ENCODE peak calls at places on chromosomes 13 and 19, in nine cellular contexts. One of them, this sample, is unnamed.
A peak's percentile ranks its signal among the peaks of the same experiment; 100 is the strongest.

GRCh38 chr19:46759817-46760333 is 13.6 kb upstream of the STRN4 start:
- DNase-seq in OCI-LY7: no peak
- DNase-seq in mammary epithelial cell: peak; percentile 59
- DNase-seq in endothelial cell of umbilical vein: no peak
- DNase-seq in fibroblast of lung: peak; percentile 70
- DNase-seq in PC-9: no peak
- DNase-seq in neural progenitor cell: no peak
- DNase-seq in GM23338: peak; percentile 54
- DNase-seq in astrocyte: peak; percentile 84
- DNase-seq in this sample: no peak

GRCh38 chr19:2494447-2495129 is 18.7 kb downstream of the GADD45B start:
- DNase-seq in fibroblast of lung: peak; percentile 82
- DNase-seq in OCI-LY7: peak; percentile 51
- DNase-seq in mammary epithelial cell: peak; percentile 43
- DNase-seq in astrocyte: peak; percentile 71
- DNase-seq in neural progenitor cell: peak; percentile 75
- DNase-seq in GM23338: peak; percentile 63
- DNase-seq in endothelial cell of umbilical vein: peak; percentile 57
- DNase-seq in PC-9: peak; percentile 50
- DNase-seq in this sample: peak; percentile 93

GRCh38 chr19:41443813-41444455 is 978 bp downstream of the ERICH4 start:
- DNase-seq in GM23338: no peak
- DNase-seq in PC-9: no peak
- DNase-seq in endothelial cell of umbilical vein: no peak
- DNase-seq in neural progenitor cell: no peak
- DNase-seq in mammary epithelial cell: no peak
- DNase-seq in OCI-LY7: no peak
- DNase-seq in astrocyte: no peak
- DNase-seq in fibroblast of lung: no peak
- DNase-seq in this sample: no peak

GRCh38 chr13:41459754-41460111 is 2.4 kb downstream of the RGCC start:
- DNase-seq in astrocyte: no peak
- DNase-seq in mammary epithelial cell: no peak
- DNase-seq in GM23338: no peak
- DNase-seq in OCI-LY7: peak; percentile 58
- DNase-seq in fibroblast of lung: no peak
- DNase-seq in PC-9: no peak
- DNase-seq in endothelial cell of umbilical vein: no peak
- DNase-seq in neural progenitor cell: no peak
- DNase-seq in this sample: no peak

GRCh38 chr13:52158629-52159158 is 703 bp downstream of the NEK3 start:
- DNase-seq in mammary epithelial cell: peak; percentile 16
- DNase-seq in neural progenitor cell: no peak
- DNase-seq in astrocyte: peak; percentile 42
- DNase-seq in GM23338: peak; percentile 54
- DNase-seq in PC-9: no peak
- DNase-seq in fibroblast of lung: peak; percentile 61
- DNase-seq in endothelial cell of umbilical vein: peak; percentile 2
- DNase-seq in OCI-LY7: no peak
- DNase-seq in this sample: peak; percentile 58

GRCh38 chr13:101520672-101521071 is 68.2 kb downstream of the ITGBL1 start:
- DNase-seq in PC-9: no peak
- DNase-seq in endothelial cell of umbilical vein: peak; percentile 48
- DNase-seq in OCI-LY7: no peak
- DNase-seq in fibroblast of lung: peak; percentile 68
- DNase-seq in astrocyte: peak; percentile 75
- DNase-seq in mammary epithelial cell: peak; percentile 69
- DNase-seq in GM23338: no peak
- DNase-seq in neural progenitor cell: peak; percentile 2
- DNase-seq in this sample: no peak

GRCh38 chr13:35349673-35350278 is 126.7 kb downstream of the MAB21L1 start:
- DNase-seq in neural progenitor cell: no peak
- DNase-seq in fibroblast of lung: peak; percentile 4
- DNase-seq in OCI-LY7: no peak
- DNase-seq in GM23338: no peak
- DNase-seq in endothelial cell of umbilical vein: peak; percentile 90
- DNase-seq in astrocyte: peak; percentile 13
- DNase-seq in mammary epithelial cell: peak; percentile 9
- DNase-seq in PC-9: peak; percentile 86
- DNase-seq in this sample: peak; percentile 43

GRCh38 chr13:43365042-43365344 is 341.6 kb downstream of the DNAJC15 start:
- DNase-seq in endothelial cell of umbilical vein: no peak
- DNase-seq in GM23338: no peak
- DNase-seq in mammary epithelial cell: no peak
- DNase-seq in neural progenitor cell: no peak
- DNase-seq in PC-9: no peak
- DNase-seq in OCI-LY7: no peak
- DNase-seq in fibroblast of lung: no peak
- DNase-seq in astrocyte: no peak
- DNase-seq in this sample: no peak

GRCh38 chr19:13051581-13052165 is 51.0 kb downstream of the LYL1 start:
- DNase-seq in endothelial cell of umbilical vein: peak; percentile 49
- DNase-seq in astrocyte: no peak
- DNase-seq in OCI-LY7: no peak
- DNase-seq in GM23338: peak; percentile 95
- DNase-seq in PC-9: peak; percentile 85
- DNase-seq in mammary epithelial cell: peak; percentile 47
- DNase-seq in fibroblast of lung: peak; percentile 67
- DNase-seq in neural progenitor cell: peak; percentile 99
- DNase-seq in this sample: peak; percentile 91

GRCh38 chr13:100989424-100989823 is 314.8 kb upstream of the TMTC4 start:
- DNase-seq in GM23338: no peak
- DNase-seq in mammary epithelial cell: no peak
- DNase-seq in astrocyte: no peak
- DNase-seq in OCI-LY7: no peak
- DNase-seq in PC-9: no peak
- DNase-seq in neural progenitor cell: no peak
- DNase-seq in endothelial cell of umbilical vein: no peak
- DNase-seq in fibroblast of lung: no peak
- DNase-seq in this sample: no peak

DNA sequence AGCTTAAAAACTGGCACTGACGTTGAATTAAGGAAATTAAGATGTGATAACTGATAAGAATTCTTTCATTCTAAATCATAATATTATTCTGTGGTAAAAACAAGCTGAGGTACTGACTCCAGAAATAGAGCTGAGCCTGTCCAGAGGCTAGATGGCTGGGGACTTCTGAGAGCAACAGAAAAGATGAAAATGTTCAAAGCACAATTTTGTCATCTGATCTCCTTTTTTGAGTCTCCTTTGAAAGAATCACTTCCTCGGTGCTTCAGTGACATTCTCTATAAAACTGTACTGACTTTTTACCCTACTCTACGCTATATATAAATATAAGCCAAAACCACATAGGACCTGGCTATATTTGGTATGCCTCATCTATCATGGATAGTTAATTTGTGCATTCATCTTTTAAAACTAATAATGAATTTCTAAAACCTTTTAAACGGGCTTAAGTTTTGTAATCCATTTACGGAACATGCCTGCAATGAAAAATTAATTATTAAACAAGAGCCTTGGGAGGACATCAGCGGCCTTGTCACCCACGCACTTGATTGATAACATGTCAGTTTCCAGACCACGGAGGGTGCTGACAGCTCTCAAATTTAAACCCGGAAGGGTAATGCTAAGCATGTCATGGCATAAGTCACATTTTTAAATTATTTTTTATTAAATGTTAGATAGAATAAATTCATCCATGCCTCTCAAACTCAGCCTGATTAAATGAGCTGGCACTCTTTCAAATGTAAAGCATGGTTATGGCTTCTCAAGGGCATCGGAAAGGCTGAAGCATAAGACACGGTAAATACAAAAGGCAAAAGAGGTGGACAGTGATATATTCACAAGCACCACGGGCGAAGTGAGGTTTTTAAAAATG is 235.4 kb downstream of the PCDH9 start:
- DNase-seq in OCI-LY7: peak; percentile 64
- DNase-seq in neural progenitor cell: no peak
- DNase-seq in PC-9: no peak
- DNase-seq in mammary epithelial cell: no peak
- DNase-seq in endothelial cell of umbilical vein: no peak
- DNase-seq in fibroblast of lung: no peak
- DNase-seq in astrocyte: no peak
- DNase-seq in GM23338: no peak
- DNase-seq in this sample: no peak
- H3K4me3 ChIP-seq in OCI-LY7: peak overlapping the region; percentile 49
- H3K4me3 ChIP-seq in neural progenitor cell: no peak overlapping the region
- H3K4me3 ChIP-seq in PC-9: no peak overlapping the region
- H3K4me3 ChIP-seq in mammary epithelial cell: peak overlapping the region; percentile 23
- H3K4me3 ChIP-seq in endothelial cell of umbilical vein: no peak overlapping the region
- H3K4me3 ChIP-seq in fibroblast of lung: no peak overlapping the region
- H3K4me3 ChIP-seq in astrocyte: peak overlapping the region; percentile 51
- H3K4me3 ChIP-seq in GM23338: no peak overlapping the region
- H3K4me3 ChIP-seq in this sample: no peak overlapping the region

GRCh38 chr13:37412271-37412683 is 186.3 kb downstream of the POSTN start:
- DNase-seq in GM23338: no peak
- DNase-seq in neural progenitor cell: no peak
- DNase-seq in PC-9: no peak
- DNase-seq in astrocyte: peak; percentile 83
- DNase-seq in mammary epithelial cell: no peak
- DNase-seq in OCI-LY7: no peak
- DNase-seq in fibroblast of lung: peak; percentile 33
- DNase-seq in endothelial cell of umbilical vein: no peak
- DNase-seq in this sample: no peak

GRCh38 chr13:37406031-37406430 is 192.5 kb downstream of the POSTN start:
- DNase-seq in endothelial cell of umbilical vein: no peak
- DNase-seq in OCI-LY7: no peak
- DNase-seq in mammary epithelial cell: peak; percentile 36
- DNase-seq in PC-9: no peak
- DNase-seq in neural progenitor cell: no peak
- DNase-seq in fibroblast of lung: no peak
- DNase-seq in GM23338: no peak
- DNase-seq in astrocyte: no peak
- DNase-seq in this sample: no peak

GRCh38 chr13:37407156-37407555 is 191.4 kb downstream of the POSTN start:
- DNase-seq in endothelial cell of umbilical vein: no peak
- DNase-seq in fibroblast of lung: no peak
- DNase-seq in GM23338: no peak
- DNase-seq in neural progenitor cell: peak; percentile 6
- DNase-seq in OCI-LY7: no peak
- DNase-seq in PC-9: no peak
- DNase-seq in astrocyte: no peak
- DNase-seq in mammary epithelial cell: no peak
- DNase-seq in this sample: no peak

GRCh38 chr13:37413161-37413560 is 185.4 kb downstream of the POSTN start:
- DNase-seq in OCI-LY7: no peak
- DNase-seq in PC-9: no peak
- DNase-seq in fibroblast of lung: no peak
- DNase-seq in endothelial cell of umbilical vein: peak; percentile 73
- DNase-seq in astrocyte: no peak
- DNase-seq in mammary epithelial cell: no peak
- DNase-seq in neural progenitor cell: no peak
- DNase-seq in GM23338: no peak
- DNase-seq in this sample: no peak

DNA sequence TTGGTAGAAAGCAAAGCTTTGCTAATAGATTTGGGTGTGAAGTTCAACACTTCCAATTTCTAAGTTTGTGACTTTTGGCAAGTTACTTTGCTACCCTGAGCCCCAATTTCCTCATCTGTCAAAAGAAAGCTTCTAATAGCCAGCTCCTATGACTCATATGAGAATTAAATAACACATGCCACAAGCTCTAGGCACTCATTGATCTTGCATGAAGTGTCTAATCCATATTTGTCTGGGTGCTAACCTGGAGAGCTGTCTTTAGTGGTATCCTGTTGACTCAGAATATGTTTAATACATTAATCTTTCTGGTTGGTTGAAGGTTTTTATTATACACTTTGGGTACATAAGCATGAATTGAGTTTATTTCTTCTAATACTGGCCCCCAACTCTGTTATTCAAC is 188.8 kb downstream of the POSTN start:
- DNase-seq in GM23338: no peak
- DNase-seq in endothelial cell of umbilical vein: no peak
- DNase-seq in fibroblast of lung: peak; percentile 11
- DNase-seq in mammary epithelial cell: peak; percentile 42
- DNase-seq in OCI-LY7: no peak
- DNase-seq in neural progenitor cell: no peak
- DNase-seq in astrocyte: peak; percentile 87
- DNase-seq in PC-9: no peak
- DNase-seq in this sample: no peak
- H2AFZ ChIP-seq in GM23338: no peak overlapping the region
- H2AFZ ChIP-seq in endothelial cell of umbilical vein: no peak overlapping the region
- H2AFZ ChIP-seq in fibroblast of lung: no peak overlapping the region
- H2AFZ ChIP-seq in mammary epithelial cell: no peak overlapping the region
- H2AFZ ChIP-seq in OCI-LY7: no peak overlapping the region
- H2AFZ ChIP-seq in neural progenitor cell: no peak overlapping the region
- H2AFZ ChIP-seq in astrocyte: no peak overlapping the region
- H2AFZ ChIP-seq in PC-9: no peak overlapping the region
- H2AFZ ChIP-seq in this sample: no peak overlapping the region

GRCh38 chr13:20192470-20193141 is at the start of gene GJB2:
- DNase-seq in mammary epithelial cell: peak; percentile 32
- DNase-seq in endothelial cell of umbilical vein: no peak
- DNase-seq in neural progenitor cell: peak; percentile 49
- DNase-seq in fibroblast of lung: no peak
- DNase-seq in OCI-LY7: no peak
- DNase-seq in astrocyte: no peak
- DNase-seq in PC-9: no peak
- DNase-seq in GM23338: peak; percentile 43
- DNase-seq in this sample: peak; percentile 49

GRCh38 chr13:20190481-20191310 is 2.0 kb downstream of the GJB2 start:
- DNase-seq in endothelial cell of umbilical vein: no peak
- DNase-seq in neural progenitor cell: no peak
- DNase-seq in GM23338: no peak
- DNase-seq in OCI-LY7: no peak
- DNase-seq in mammary epithelial cell: peak; percentile 85
- DNase-seq in astrocyte: peak; percentile 94
- DNase-seq in fibroblast of lung: peak; percentile 53
- DNase-seq in PC-9: no peak
- DNase-seq in this sample: no peak

GRCh38 chr13:20193142-20193923 is 595 bp upstream of the GJB2 start:
- DNase-seq in OCI-LY7: no peak
- DNase-seq in fibroblast of lung: no peak
- DNase-seq in endothelial cell of umbilical vein: no peak
- DNase-seq in PC-9: no peak
- DNase-seq in GM23338: peak; percentile 27
- DNase-seq in neural progenitor cell: peak; percentile 35
- DNase-seq in astrocyte: no peak
- DNase-seq in mammary epithelial cell: no peak
- DNase-seq in this sample: no peak

GRCh38 chr13:20191902-20192469 is 752 bp downstream of the GJB2 start:
- DNase-seq in PC-9: no peak
- DNase-seq in astrocyte: no peak
- DNase-seq in OCI-LY7: no peak
- DNase-seq in mammary epithelial cell: peak; percentile 56
- DNase-seq in endothelial cell of umbilical vein: no peak
- DNase-seq in neural progenitor cell: peak; percentile 76
- DNase-seq in fibroblast of lung: no peak
- DNase-seq in GM23338: peak; percentile 78
- DNase-seq in this sample: peak; percentile 58

GRCh38 chr13:20191311-20191901 is 1.3 kb downstream of the GJB2 start:
- DNase-seq in fibroblast of lung: no peak
- DNase-seq in PC-9: peak; percentile 52
- DNase-seq in neural progenitor cell: no peak
- DNase-seq in mammary epithelial cell: no peak
- DNase-seq in astrocyte: no peak
- DNase-seq in endothelial cell of umbilical vein: no peak
- DNase-seq in GM23338: peak; percentile 39
- DNase-seq in OCI-LY7: no peak
- DNase-seq in this sample: no peak
- TF ChIP-seq CTCF in fibroblast of lung: no peak
- TF ChIP-seq CTCF in PC-9: no peak
- TF ChIP-seq CTCF in neural progenitor cell: no peak
- TF ChIP-seq CTCF in mammary epithelial cell: no peak
- TF ChIP-seq CTCF in astrocyte: no peak
- TF ChIP-seq CTCF in endothelial cell of umbilical vein: no peak
- TF ChIP-seq CTCF in GM23338: no peak
- TF ChIP-seq CTCF in OCI-LY7: no peak
- TF ChIP-seq CTCF in this sample: no peak

GRCh38 chr19:36377541-36378178 is 1.3 kb downstream of the ZFP14 start:
- DNase-seq in PC-9: no peak
- DNase-seq in endothelial cell of umbilical vein: no peak
- DNase-seq in neural progenitor cell: no peak
- DNase-seq in astrocyte: no peak
- DNase-seq in OCI-LY7: no peak
- DNase-seq in mammary epithelial cell: no peak
- DNase-seq in GM23338: no peak
- DNase-seq in fibroblast of lung: no peak
- DNase-seq in this sample: peak; percentile 15
- H3K4me3 ChIP-seq in PC-9: peak overlapping the region; percentile 83
- H3K4me3 ChIP-seq in endothelial cell of umbilical vein: no peak overlapping the region
- H3K4me3 ChIP-seq in neural progenitor cell: peak overlapping the region; percentile 88
- H3K4me3 ChIP-seq in astrocyte: peak overlapping the region; percentile 95
- H3K4me3 ChIP-seq in OCI-LY7: peak overlapping the region; percentile 78
- H3K4me3 ChIP-seq in mammary epithelial cell: peak overlapping the region; percentile 75
- H3K4me3 ChIP-seq in GM23338: peak overlapping the region; percentile 92
- H3K4me3 ChIP-seq in fibroblast of lung: peak overlapping the region; percentile 37
- H3K4me3 ChIP-seq in this sample: peak overlapping the region; percentile 59